ENCODE peak calls at places on chromosomes 6 and 20, in seven cellular contexts. D, L, R, J, N, Z and X are unnamed samples.

GRCh38 chr6:121485359-121485809 is 49.9 kb downstream of the GJA1 start:
- DNase-seq in D (no peak), L (peak), N (peak), J (no peak), Z (peak), R (peak), X (peak)

GRCh38 chr6:166952567-166953464 is 3.5 kb downstream of the RNASET2 start:
- DNase-seq in R (no peak), J (peak), N (no peak), L (no peak), Z (no peak), D (no peak), X (no peak)

GRCh38 chr6:164478426-164478825 is 831.0 kb downstream of the C6orf118 start:
- DNase-seq in N (peak), J (no peak), R (no peak), Z (no peak), D (no peak), L (no peak), X (no peak)

GRCh38 chr20:63345328-63346100 is 15.6 kb downstream of the CHRNA4 start:
- DNase-seq in R (no peak), D (no peak), J (no peak), Z (no peak), L (no peak), N (no peak), X (no peak)

GRCh38 chr20:53444386-53444785 is 149.3 kb downstream of the ZNF217 start:
- DNase-seq in L (no peak), Z (no peak), N (no peak), R (no peak), D (no peak), J (no peak), X (peak)

GRCh38 chr6:17885889-17886576 is 101.4 kb downstream of the KIF13A start:
- DNase-seq in D (no peak), J (no peak), R (no peak), Z (no peak), L (no peak), N (no peak), X (no peak)

GRCh38 chr20:57409672-57410397 is 18.6 kb downstream of the RBM38 start:
- DNase-seq in D (no peak), L (no peak), R (no peak), Z (no peak), N (no peak), J (no peak), X (no peak)

GRCh38 chr6:136039185-136039584 is 187.7 kb downstream of the PDE7B start:
- DNase-seq in L (no peak), N (no peak), J (no peak), Z (peak), D (no peak), R (no peak), X (no peak)

GRCh38 chr6:44086931-44087574 is 40.2 kb downstream of the MRPL14 start:
- DNase-seq in Z (peak), D (no peak), R (no peak), N (no peak), J (no peak), L (peak), X (peak)

GRCh38 chr6:97240222-97240621 is 42.8 kb downstream of the MMS22L start:
- DNase-seq in J (no peak), D (no peak), R (no peak), N (no peak), Z (peak), L (peak), X (no peak)

GRCh38 chr6:140623498-140623897 is 1249.0 kb upstream of the CITED2 start:
- DNase-seq in Z (peak), N (no peak), L (peak), D (no peak), J (no peak), R (peak), X (no peak)

GRCh38 chr20:1509237-1509636 is 18.0 kb upstream of the SIRPB2 start:
- DNase-seq in N (peak), J (peak), R (peak), D (peak), L (peak), Z (peak), X (peak)

GRCh38 chr6:54232703-54233102 is 75.5 kb upstream of the TINAG start:
- DNase-seq in Z (no peak), N (no peak), R (no peak), L (peak), D (no peak), J (no peak), X (no peak)
- H3K27ac ChIP-seq in Z (no peak), N (no peak), R (no peak), L (no peak), D (no peak), J (no peak), X (no peak)

GRCh38 chr6:135012349-135012748 is 42.3 kb downstream of the HBS1L start:
- DNase-seq in R (no peak), Z (no peak), D (no peak), J (no peak), L (no peak), N (no peak), X (no peak)
- H2AFZ ChIP-seq in R (no peak), Z (no peak), D (no peak), J (no peak), L (no peak), N (no peak), X (no peak)

GRCh38 chr6:41155132-41155805 is 1.1 kb upstream of the TREML1 start:
- DNase-seq in Z (no peak), R (no peak), L (no peak), D (no peak), J (no peak), N (no peak), X (no peak)

GRCh38 chr6:41156771-41157170 is 2.6 kb upstream of the TREML1 start:
- DNase-seq in R (no peak), J (no peak), N (no peak), Z (no peak), D (no peak), L (no peak), X (no peak)

GRCh38 chr6:41156001-41156400 is 1.9 kb upstream of the TREML1 start:
- DNase-seq in L (no peak), D (no peak), J (no peak), Z (no peak), N (no peak), R (no peak), X (no peak)

GRCh38 chr6:41159415-41160082 is 3.4 kb downstream of the TREM2 start:
- DNase-seq in R (no peak), D (no peak), N (no peak), L (no peak), Z (no peak), J (no peak), X (peak)

DNA sequence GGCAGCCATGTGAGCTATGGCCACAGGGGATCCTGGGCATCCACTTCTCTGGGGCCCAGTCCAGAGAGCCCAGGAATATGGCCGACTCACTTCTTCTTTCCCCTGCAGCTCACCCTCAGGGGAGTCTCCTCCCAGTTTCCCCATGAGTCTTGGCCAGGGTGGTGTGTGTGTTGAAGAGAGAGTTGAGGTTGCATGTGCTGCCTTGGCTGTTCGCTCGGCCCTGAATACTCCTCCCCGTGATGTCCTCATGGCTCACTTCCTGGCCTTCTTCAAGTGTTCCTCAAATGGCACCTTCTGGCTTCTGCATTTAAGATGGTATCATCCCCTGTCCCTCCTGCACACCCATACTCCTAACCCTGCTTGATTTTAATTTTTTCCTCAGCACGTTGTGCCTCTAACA is 3.2 kb upstream of the TREML1 start:
- DNase-seq in R (no peak), D (no peak), J (no peak), Z (no peak), N (no peak), L (no peak), X (no peak)
- TF ChIP-seq EZH2phosphoT487 in R (no peak), D (no peak), J (no peak), Z (no peak), N (no peak), L (no peak), X (no peak)

GRCh38 chr20:50867805-50868204 is 63.4 kb downstream of the ADNP start:
- DNase-seq in D (no peak), L (no peak), N (no peak), Z (no peak), R (no peak), J (no peak), X (no peak)
- H3K27ac ChIP-seq in D (no peak), L (no peak), N (no peak), Z (no peak), R (no peak), J (no peak), X (no peak)

GRCh38 chr6:39361657-39362486 is 39.4 kb upstream of the KCNK16 start:
- DNase-seq in J (peak), D (peak), Z (peak), R (peak), N (peak), L (peak), X (peak)
- H2AFZ ChIP-seq in J (peak), D (peak), Z (peak), R (peak), N (peak), L (no peak), X (peak)

DNA sequence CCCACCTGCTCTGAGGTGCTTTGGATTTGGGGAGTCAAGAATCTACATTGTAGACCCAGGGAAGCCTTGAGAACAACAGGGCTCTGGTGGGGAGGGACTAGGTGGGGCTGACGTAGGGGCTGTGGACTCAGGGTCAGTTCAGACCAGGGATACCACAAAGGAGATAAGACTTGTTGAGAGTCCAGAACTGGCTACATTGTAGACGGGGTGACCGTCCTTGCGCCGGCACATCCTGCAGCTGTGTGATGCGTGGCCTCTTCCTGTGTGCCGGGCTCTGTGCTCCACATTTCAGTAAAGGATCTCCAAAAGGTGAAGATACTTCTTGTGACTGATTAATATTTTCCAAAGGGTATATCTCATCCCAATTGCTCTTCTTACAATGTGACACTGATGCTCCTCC is 9.8 kb upstream of the TLDC2 start:
- DNase-seq in Z (no peak), J (no peak), D (no peak), R (no peak), N (no peak), L (no peak), X (no peak)
- TF ChIP-seq EZH2phosphoT487 in Z (no peak), J (no peak), D (no peak), R (no peak), N (no peak), L (no peak), X (no peak)

GRCh38 chr6:137493218-137494038 is 766 bp downstream of the OLIG3 start:
- DNase-seq in J (no peak), N (peak), R (no peak), L (no peak), Z (no peak), D (no peak), X (no peak)

GRCh38 chr6:137496392-137496767 is 2.2 kb upstream of the OLIG3 start:
- DNase-seq in R (no peak), D (no peak), N (peak), L (no peak), Z (no peak), J (no peak), X (no peak)

GRCh38 chr6:137495652-137496391 is 1.6 kb upstream of the OLIG3 start:
- DNase-seq in Z (no peak), L (no peak), R (no peak), J (no peak), N (peak), D (no peak), X (no peak)

GRCh38 chr6:137494281-137494966 is at the start of gene OLIG3:
- DNase-seq in D (no peak), J (no peak), R (no peak), L (no peak), Z (no peak), N (peak), X (no peak)

GRCh38 chr6:137494967-137495595 is 887 bp upstream of the OLIG3 start:
- DNase-seq in R (no peak), L (no peak), D (no peak), J (no peak), Z (no peak), N (peak), X (no peak)
- H3K27ac ChIP-seq in R (no peak), L (no peak), D (no peak), J (no peak), Z (no peak), N (no peak), X (no peak)